ENCODE peak calls at places on chromosomes 16 and 17, in seven cellular contexts. One of them, this sample, is unnamed.

GRCh38 chr17:41271858-41272257 is 3.6 kb upstream of the KRTAP9-7 start:
- DNase-seq in neural crest cell: no peak
- DNase-seq in activated naive CD8-positive, alpha-beta T cell treated with anti-CD3 and anti-CD28 coated beads, Interleukin-2, amount 50 U/mL, for 24 hours: no peak
- DNase-seq in tibial nerve: no peak
- DNase-seq in astrocyte of the spinal cord: no peak
- DNase-seq in stimulated activated naive CD8-positive, alpha-beta T cell treated with anti-CD3 and anti-CD28 coated beads, Interleukin-15, Interleukin-2, amounts not matched to agents 100 U/mL and 50 U/mL, for 24 hours: no peak
- DNase-seq in sigmoid colon: no peak
- DNase-seq in this sample: no peak

GRCh38 chr17:38982858-38983746 is 15.9 kb upstream of the FBXO47 start:
- DNase-seq in neural crest cell: peak
- DNase-seq in stimulated activated naive CD8-positive, alpha-beta T cell treated with anti-CD3 and anti-CD28 coated beads, Interleukin-15, Interleukin-2, amounts not matched to agents 100 U/mL and 50 U/mL, for 24 hours: peak
- DNase-seq in astrocyte of the spinal cord: peak
- DNase-seq in tibial nerve: no peak
- DNase-seq in activated naive CD8-positive, alpha-beta T cell treated with anti-CD3 and anti-CD28 coated beads, Interleukin-2, amount 50 U/mL, for 24 hours: peak
- DNase-seq in sigmoid colon: peak
- DNase-seq in this sample: peak

GRCh38 chr16:80375973-80376372 is 164.8 kb upstream of the DYNLRB2 start:
- DNase-seq in sigmoid colon: no peak
- DNase-seq in activated naive CD8-positive, alpha-beta T cell treated with anti-CD3 and anti-CD28 coated beads, Interleukin-2, amount 50 U/mL, for 24 hours: no peak
- DNase-seq in stimulated activated naive CD8-positive, alpha-beta T cell treated with anti-CD3 and anti-CD28 coated beads, Interleukin-15, Interleukin-2, amounts not matched to agents 100 U/mL and 50 U/mL, for 24 hours: no peak
- DNase-seq in tibial nerve: no peak
- DNase-seq in neural crest cell: no peak
- DNase-seq in astrocyte of the spinal cord: peak
- DNase-seq in this sample: no peak

GRCh38 chr16:66751135-66751991 is at the start of gene DYNC1LI2:
- DNase-seq in neural crest cell: peak
- DNase-seq in tibial nerve: peak
- DNase-seq in stimulated activated naive CD8-positive, alpha-beta T cell treated with anti-CD3 and anti-CD28 coated beads, Interleukin-15, Interleukin-2, amounts not matched to agents 100 U/mL and 50 U/mL, for 24 hours: peak
- DNase-seq in astrocyte of the spinal cord: peak
- DNase-seq in sigmoid colon: peak
- DNase-seq in activated naive CD8-positive, alpha-beta T cell treated with anti-CD3 and anti-CD28 coated beads, Interleukin-2, amount 50 U/mL, for 24 hours: peak
- DNase-seq in this sample: no peak

GRCh38 chr17:38705803-38706624 is 941 bp downstream of the MLLT6 start:
- DNase-seq in neural crest cell: no peak
- DNase-seq in activated naive CD8-positive, alpha-beta T cell treated with anti-CD3 and anti-CD28 coated beads, Interleukin-2, amount 50 U/mL, for 24 hours: peak
- DNase-seq in stimulated activated naive CD8-positive, alpha-beta T cell treated with anti-CD3 and anti-CD28 coated beads, Interleukin-15, Interleukin-2, amounts not matched to agents 100 U/mL and 50 U/mL, for 24 hours: peak
- DNase-seq in sigmoid colon: peak
- DNase-seq in astrocyte of the spinal cord: no peak
- DNase-seq in tibial nerve: peak
- DNase-seq in this sample: no peak

GRCh38 chr17:32903774-32904673 is 23.9 kb upstream of the TMEM98 start:
- DNase-seq in sigmoid colon: no peak
- DNase-seq in activated naive CD8-positive, alpha-beta T cell treated with anti-CD3 and anti-CD28 coated beads, Interleukin-2, amount 50 U/mL, for 24 hours: peak
- DNase-seq in neural crest cell: no peak
- DNase-seq in stimulated activated naive CD8-positive, alpha-beta T cell treated with anti-CD3 and anti-CD28 coated beads, Interleukin-15, Interleukin-2, amounts not matched to agents 100 U/mL and 50 U/mL, for 24 hours: peak
- DNase-seq in astrocyte of the spinal cord: no peak
- DNase-seq in tibial nerve: no peak
- DNase-seq in this sample: no peak

GRCh38 chr17:79174905-79175856 is 100.6 kb downstream of the ENGASE start:
- DNase-seq in neural crest cell: no peak
- DNase-seq in sigmoid colon: no peak
- DNase-seq in activated naive CD8-positive, alpha-beta T cell treated with anti-CD3 and anti-CD28 coated beads, Interleukin-2, amount 50 U/mL, for 24 hours: no peak
- DNase-seq in stimulated activated naive CD8-positive, alpha-beta T cell treated with anti-CD3 and anti-CD28 coated beads, Interleukin-15, Interleukin-2, amounts not matched to agents 100 U/mL and 50 U/mL, for 24 hours: no peak
- DNase-seq in astrocyte of the spinal cord: no peak
- DNase-seq in tibial nerve: no peak
- DNase-seq in this sample: no peak

GRCh38 chr16:78134944-78135619 is 35.6 kb downstream of the WWOX start:
- DNase-seq in sigmoid colon: no peak
- DNase-seq in astrocyte of the spinal cord: no peak
- DNase-seq in neural crest cell: no peak
- DNase-seq in activated naive CD8-positive, alpha-beta T cell treated with anti-CD3 and anti-CD28 coated beads, Interleukin-2, amount 50 U/mL, for 24 hours: no peak
- DNase-seq in stimulated activated naive CD8-positive, alpha-beta T cell treated with anti-CD3 and anti-CD28 coated beads, Interleukin-15, Interleukin-2, amounts not matched to agents 100 U/mL and 50 U/mL, for 24 hours: no peak
- DNase-seq in tibial nerve: no peak
- DNase-seq in this sample: no peak

GRCh38 chr16:67173323-67173722 is 3.0 kb downstream of the NOL3 start:
- DNase-seq in stimulated activated naive CD8-positive, alpha-beta T cell treated with anti-CD3 and anti-CD28 coated beads, Interleukin-15, Interleukin-2, amounts not matched to agents 100 U/mL and 50 U/mL, for 24 hours: no peak
- DNase-seq in astrocyte of the spinal cord: no peak
- DNase-seq in tibial nerve: no peak
- DNase-seq in sigmoid colon: no peak
- DNase-seq in activated naive CD8-positive, alpha-beta T cell treated with anti-CD3 and anti-CD28 coated beads, Interleukin-2, amount 50 U/mL, for 24 hours: no peak
- DNase-seq in neural crest cell: no peak
- DNase-seq in this sample: no peak

GRCh38 chr17:40038882-40039513 is 15.2 kb downstream of the MED24 start:
- DNase-seq in astrocyte of the spinal cord: peak
- DNase-seq in tibial nerve: peak
- DNase-seq in stimulated activated naive CD8-positive, alpha-beta T cell treated with anti-CD3 and anti-CD28 coated beads, Interleukin-15, Interleukin-2, amounts not matched to agents 100 U/mL and 50 U/mL, for 24 hours: no peak
- DNase-seq in activated naive CD8-positive, alpha-beta T cell treated with anti-CD3 and anti-CD28 coated beads, Interleukin-2, amount 50 U/mL, for 24 hours: no peak
- DNase-seq in neural crest cell: peak
- DNase-seq in sigmoid colon: peak
- DNase-seq in this sample: no peak

GRCh38 chr16:57041182-57042156 is 50.9 kb upstream of the CPNE2 start:
- DNase-seq in sigmoid colon: no peak
- DNase-seq in astrocyte of the spinal cord: no peak
- DNase-seq in tibial nerve: no peak
- DNase-seq in stimulated activated naive CD8-positive, alpha-beta T cell treated with anti-CD3 and anti-CD28 coated beads, Interleukin-15, Interleukin-2, amounts not matched to agents 100 U/mL and 50 U/mL, for 24 hours: peak
- DNase-seq in activated naive CD8-positive, alpha-beta T cell treated with anti-CD3 and anti-CD28 coated beads, Interleukin-2, amount 50 U/mL, for 24 hours: peak
- DNase-seq in neural crest cell: no peak
- DNase-seq in this sample: peak

GRCh38 chr17:65137076-65137935 is at the start of gene RGS9:
- DNase-seq in astrocyte of the spinal cord: peak
- DNase-seq in tibial nerve: peak
- DNase-seq in sigmoid colon: peak
- DNase-seq in neural crest cell: peak
- DNase-seq in stimulated activated naive CD8-positive, alpha-beta T cell treated with anti-CD3 and anti-CD28 coated beads, Interleukin-15, Interleukin-2, amounts not matched to agents 100 U/mL and 50 U/mL, for 24 hours: peak
- DNase-seq in activated naive CD8-positive, alpha-beta T cell treated with anti-CD3 and anti-CD28 coated beads, Interleukin-2, amount 50 U/mL, for 24 hours: peak
- DNase-seq in this sample: peak

GRCh38 chr17:1516403-1517161 is at the start of gene INPP5K:
- DNase-seq in sigmoid colon: peak
- DNase-seq in astrocyte of the spinal cord: peak
- DNase-seq in activated naive CD8-positive, alpha-beta T cell treated with anti-CD3 and anti-CD28 coated beads, Interleukin-2, amount 50 U/mL, for 24 hours: peak
- DNase-seq in neural crest cell: peak
- DNase-seq in stimulated activated naive CD8-positive, alpha-beta T cell treated with anti-CD3 and anti-CD28 coated beads, Interleukin-15, Interleukin-2, amounts not matched to agents 100 U/mL and 50 U/mL, for 24 hours: peak
- DNase-seq in tibial nerve: peak
- DNase-seq in this sample: peak

This sample was measured in GM12864.